ENCODE peak calls at places on chromosomes 11 and 22, in nine cellular contexts. C is cardiac muscle cell; E is head of caudate nucleus; U is right lobe of liver; V is NCI-H1417; H is AG08396; B is amniotic stem cell; Y is T47D; J is stimulated activated CD8-positive, alpha-beta memory T cell treated with anti-CD3 and anti-CD28 coated beads, Interleukin-7, amount 100 ng/mL, for 24 hours. L is an unnamed sample.

GRCh38 chr11:6629892-6630631 is 10.8 kb upstream of the TPP1 start:
- DNase-seq in Y (no peak), U (no peak), C (no peak), V (no peak), B (no peak), H (no peak), E (peak), J (no peak), L (no peak)

GRCh38 chr11:84793318-84793717 is 833.8 kb downstream of the DLG2 start:
- DNase-seq in E (no peak), H (no peak), B (no peak), U (no peak), C (no peak), V (peak), Y (no peak), J (no peak), L (no peak)

GRCh38 chr22:23763579-23764331 is 965 bp downstream of the C22orf15 start:
- DNase-seq in E (peak), Y (no peak), H (no peak), C (no peak), J (peak), B (no peak), U (no peak), V (no peak), L (no peak)

GRCh38 chr22:36467946-36468345 is 13.5 kb downstream of the TXN2 start:
- DNase-seq in C (peak), E (no peak), U (no peak), B (peak), H (peak), Y (peak), J (no peak), V (no peak), L (peak)

GRCh38 chr11:46383404-46383758 is 1.9 kb downstream of the MDK start:
- DNase-seq in V (no peak), U (no peak), J (no peak), H (no peak), E (no peak), Y (no peak), B (no peak), C (no peak), L (no peak)

GRCh38 chr11:61460986-61461385 is 31.1 kb downstream of the SDHAF2 start:
- DNase-seq in E (no peak), C (no peak), J (no peak), V (no peak), U (no peak), B (no peak), H (no peak), Y (no peak), L (no peak)

GRCh38 chr11:26626346-26626745 is 54.3 kb upstream of the MUC15 start:
- DNase-seq in Y (no peak), C (peak), E (no peak), J (no peak), U (no peak), B (no peak), H (no peak), V (no peak), L (no peak)

GRCh38 chr11:6505577-6506240 is 8.6 kb downstream of the DNHD1 start:
- DNase-seq in Y (peak), J (no peak), B (no peak), C (peak), U (no peak), V (peak), H (peak), E (peak), L (peak)

GRCh38 chr11:34501500-34501899 is 12.1 kb downstream of the ELF5 start:
- DNase-seq in C (peak), J (no peak), U (peak), B (peak), H (peak), Y (no peak), V (no peak), E (no peak), L (peak)

GRCh38 chr11:122334546-122335375 is 218.7 kb upstream of the BLID start:
- DNase-seq in U (no peak), C (peak), B (no peak), V (no peak), H (no peak), Y (no peak), J (no peak), E (no peak), L (no peak)

GRCh38 chr11:68256331-68256741 is 15.4 kb downstream of the C11orf24 start:
- DNase-seq in B (no peak), V (no peak), J (no peak), C (peak), H (no peak), U (no peak), E (no peak), Y (no peak), L (no peak)

GRCh38 chr22:25054943-25055511 is 102.5 kb downstream of the KIAA1671 start:
- DNase-seq in V (no peak), J (peak), C (no peak), E (no peak), H (no peak), B (no peak), U (no peak), Y (no peak), L (no peak)

GRCh38 chr11:12516387-12517110 is 139.2 kb downstream of the PARVA start:
- DNase-seq in J (no peak), V (no peak), U (no peak), B (no peak), E (no peak), H (no peak), C (no peak), Y (no peak), L (no peak)

GRCh38 chr11:8830641-8831040 is 80.3 kb upstream of the AKIP1 start:
- DNase-seq in C (no peak), Y (no peak), E (peak), H (no peak), J (no peak), U (no peak), B (no peak), V (no peak), L (no peak)

GRCh38 chr11:35204614-35205013 is 65.6 kb downstream of the CD44 start:
- DNase-seq in U (no peak), C (no peak), H (no peak), E (no peak), V (no peak), Y (no peak), J (no peak), B (no peak), L (no peak)

GRCh38 chr11:105468154-105468553 is 141.7 kb upstream of the GRIA4 start:
- DNase-seq in E (no peak), C (peak), U (no peak), J (no peak), B (no peak), V (no peak), H (no peak), Y (no peak), L (no peak)

GRCh38 chr11:69218946-69219720 is 63.4 kb downstream of the SMIM38 start:
- DNase-seq in J (no peak), U (no peak), E (no peak), H (no peak), V (no peak), C (no peak), B (no peak), Y (no peak), L (no peak)

GRCh38 chr11:10728154-10728553 is 22.9 kb upstream of the CTR9 start:
- DNase-seq in C (no peak), E (no peak), U (no peak), J (no peak), Y (no peak), V (no peak), B (no peak), H (no peak), L (no peak)

GRCh38 chr11:69546735-69547370 is 65.4 kb downstream of the LINC01488 start:
- DNase-seq in U (peak), E (no peak), V (no peak), B (no peak), J (peak), H (no peak), Y (no peak), C (no peak), L (no peak)

GRCh38 chr11:10785146-10785474 is 23.6 kb downstream of the EIF4G2 start:
- DNase-seq in V (no peak), E (no peak), Y (no peak), U (no peak), C (no peak), H (no peak), B (no peak), J (no peak), L (no peak)

GRCh38 chr11:67644042-67644441 is 4.5 kb upstream of the TBX10 start:
- DNase-seq in U (no peak), V (no peak), Y (peak), H (no peak), J (no peak), C (peak), B (no peak), E (no peak), L (no peak)

GRCh38 chr11:26263769-26264168 is 68.2 kb upstream of the ANO3 start:
- DNase-seq in Y (no peak), B (no peak), J (no peak), V (no peak), H (no peak), C (no peak), U (no peak), E (no peak), L (no peak)

GRCh38 chr22:49564666-49565515 is 262.8 kb downstream of the BRD1 start:
- DNase-seq in B (no peak), J (no peak), U (peak), C (no peak), E (peak), H (no peak), V (no peak), Y (no peak), L (no peak)

GRCh38 chr11:15927866-15928217 is 428.5 kb downstream of the SOX6 start:
- DNase-seq in V (no peak), E (peak), Y (no peak), B (no peak), J (no peak), C (no peak), U (no peak), H (no peak), L (no peak)

GRCh38 chr11:73387594-73388021 is 11.4 kb downstream of the RELT start:
- DNase-seq in C (no peak), V (no peak), U (no peak), Y (no peak), E (no peak), H (no peak), J (no peak), B (no peak), L (no peak)

GRCh38 chr11:30666817-30667216 is 80.7 kb upstream of the MPPED2 start:
- DNase-seq in H (no peak), C (no peak), V (no peak), U (no peak), B (no peak), J (no peak), Y (no peak), E (no peak), L (no peak)

GRCh38 chr11:3939651-3940190 is 84.3 kb downstream of the STIM1 start:
- DNase-seq in Y (no peak), E (no peak), V (no peak), U (no peak), J (no peak), C (peak), B (no peak), H (no peak), L (peak)

L was measured in BJ.